ENCODE peak calls at places on chromosomes 1 and 21, in nine cellular contexts. D, H, L, S, B, O, X, N and F are unnamed samples.
A peak's percentile ranks its signal among the peaks of the same experiment; 100 is the strongest.

GRCh38 chr1:239951518-239952130 is 140.1 kb upstream of the FMN2 start:
- DNase-seq in D (peak; percentile 69), H (peak; percentile 11), L (peak; percentile 72), S (no peak), B (peak; percentile 71), O (peak; percentile 80), X (peak; percentile 72), N (peak; percentile 48), F (peak; percentile 0)

GRCh38 chr21:35332841-35333426 is 283.8 kb upstream of the RUNX1 start:
- DNase-seq in D (no peak), H (no peak), L (no peak), S (no peak), B (no peak), O (no peak), X (no peak), N (no peak), F (no peak)

GRCh38 chr1:41053324-41053723 is 31.8 kb upstream of the SLFNL1 start:
- DNase-seq in D (no peak), H (no peak), L (no peak), S (no peak), B (no peak), O (no peak), X (no peak), N (no peak), F (no peak)

GRCh38 chr1:72620453-72620852 is 338.1 kb upstream of the NEGR1 start:
- DNase-seq in D (no peak), H (no peak), L (no peak), S (no peak), B (no peak), O (no peak), X (no peak), N (no peak), F (no peak)

GRCh38 chr1:28437924-28438699 is 67.7 kb upstream of the RCC1 start:
- DNase-seq in D (peak; percentile 99), H (no peak), L (peak; percentile 84), S (no peak), B (peak; percentile 91), O (peak; percentile 82), X (peak; percentile 18), N (peak; percentile 89), F (no peak)

GRCh38 chr21:39441502-39442475 is 3.8 kb downstream of the LCA5L start:
- DNase-seq in D (peak; percentile 50), H (peak; percentile 2), L (peak; percentile 72), S (no peak), B (peak; percentile 41), O (no peak), X (peak; percentile 62), N (no peak), F (no peak)

GRCh38 chr1:92790867-92791266 is 6.0 kb upstream of the EVI5 start:
- DNase-seq in D (no peak), H (no peak), L (no peak), S (no peak), B (no peak), O (no peak), X (no peak), N (no peak), F (no peak)

GRCh38 chr1:84759756-84760155 is 69.5 kb upstream of the SSX2IP start:
- DNase-seq in D (no peak), H (no peak), L (no peak), S (no peak), B (no peak), O (no peak), X (no peak), N (no peak), F (no peak)

GRCh38 chr1:41925712-41926111 is 7.0 kb upstream of the HIVEP3 start:
- DNase-seq in D (no peak), H (no peak), L (peak; percentile 10), S (no peak), B (no peak), O (no peak), X (no peak), N (no peak), F (no peak)

GRCh38 chr1:65069186-65069585 is 78.8 kb upstream of the AK4 start:
- DNase-seq in D (no peak), H (no peak), L (no peak), S (no peak), B (no peak), O (no peak), X (no peak), N (no peak), F (no peak)

GRCh38 chr1:53620620-53620957 is 118.4 kb downstream of the GLIS1 start:
- DNase-seq in D (no peak), H (no peak), L (no peak), S (no peak), B (no peak), O (no peak), X (no peak), N (no peak), F (no peak)

GRCh38 chr1:10965621-10966226 is 46.7 kb upstream of the TARDBP start:
- DNase-seq in D (peak; percentile 16), H (no peak), L (no peak), S (no peak), B (no peak), O (peak; percentile 48), X (peak; percentile 88), N (no peak), F (no peak)

GRCh38 chr1:32876341-32877210 is 5.9 kb upstream of the FNDC5 start:
- DNase-seq in D (peak; percentile 54), H (peak; percentile 21), L (peak; percentile 70), S (peak; percentile 53), B (peak; percentile 37), O (no peak), X (peak; percentile 61), N (no peak), F (no peak)

GRCh38 chr21:37208056-37208705 is 59.0 kb downstream of the VPS26C start:
- DNase-seq in D (no peak), H (no peak), L (peak; percentile 73), S (peak; percentile 65), B (no peak), O (peak; percentile 24), X (peak; percentile 91), N (no peak), F (peak; percentile 2)

GRCh38 chr1:11858968-11859871 is 475 bp upstream of the NPPB start:
- DNase-seq in D (peak; percentile 74), H (peak; percentile 59), L (peak; percentile 73), S (peak; percentile 74), B (peak; percentile 50), O (peak; percentile 62), X (peak; percentile 66), N (no peak), F (no peak)

GRCh38 chr21:44539991-44540666 is at the start of gene KRTAP10-1:
- DNase-seq in D (no peak), H (no peak), L (no peak), S (peak; percentile 8), B (no peak), O (no peak), X (no peak), N (no peak), F (no peak)

GRCh38 chr1:80846966-80847365 is 953.8 kb upstream of the ADGRL2 start:
- DNase-seq in D (no peak), H (no peak), L (no peak), S (no peak), B (no peak), O (no peak), X (no peak), N (no peak), F (no peak)

GRCh38 chr1:58779837-58780585 is 3.8 kb downstream of the JUN start:
- DNase-seq in D (peak; percentile 77), H (peak; percentile 3), L (peak; percentile 90), S (no peak), B (peak; percentile 67), O (peak; percentile 65), X (no peak), N (no peak), F (no peak)